ENCODE peak calls at places on chromosome 2, in seven cellular contexts. O is lung; I is NCI-H187 treated with DMSO at 0.1 percent for 48 hours; U is kidney tubule cell; D is NB4; W is naive thymus-derived CD8-positive, alpha-beta T cell; G is ELF-1. Y is an unnamed sample.

GRCh38 chr2:234681206-234681605 is 184.3 kb upstream of the ARL4C start:
- DNase-seq in O (no peak), G (no peak), U (peak), D (no peak), W (no peak), I (no peak), Y (no peak)

GRCh38 chr2:44480068-44480467 is 118.3 kb downstream of the CAMKMT start:
- DNase-seq in U (no peak), O (no peak), I (no peak), G (no peak), D (no peak), W (no peak), Y (peak)

GRCh38 chr2:181393472-181393871 is 63.7 kb upstream of the ITGA4 start:
- DNase-seq in I (no peak), O (no peak), U (peak), G (no peak), D (peak), W (no peak), Y (peak)

GRCh38 chr2:127770973-127771735 is 39.8 kb downstream of the WDR33 start:
- DNase-seq in W (no peak), I (no peak), O (no peak), D (peak), G (no peak), U (peak), Y (no peak)

GRCh38 chr2:234411793-234412192 is 85.1 kb downstream of the ARL4C start:
- DNase-seq in I (no peak), D (no peak), O (no peak), W (no peak), U (no peak), G (no peak), Y (no peak)

GRCh38 chr2:128271891-128272585 is 46.6 kb downstream of the HS6ST1 start:
- DNase-seq in D (no peak), O (no peak), I (no peak), G (no peak), W (no peak), U (no peak), Y (no peak)

GRCh38 chr2:51789908-51790307 is 758.0 kb upstream of the NRXN1 start:
- DNase-seq in D (no peak), O (no peak), U (no peak), G (no peak), W (no peak), I (no peak), Y (no peak)

GRCh38 chr2:197875736-197876135 is 71.3 kb downstream of the PLCL1 start:
- DNase-seq in I (no peak), G (no peak), O (no peak), W (no peak), D (no peak), U (no peak), Y (no peak)

GRCh38 chr2:218733615-218734021 is 23.0 kb downstream of the TTLL4 start:
- DNase-seq in W (no peak), U (peak), G (no peak), I (no peak), O (peak), D (peak), Y (peak)

Y was measured in OCI-M1.